ENCODE peak calls at places on chromosomes 13 and 19, in five cellular contexts. G is mucosa of descending colon; W is epithelial cell of esophagus; R is CD8-positive, alpha-beta T cell; Y is NCI-H1092. B is an unnamed sample.

GRCh38 chr13:99278199-99278598 is 20.0 kb upstream of the GPR18 start:
- DNase-seq in G (no peak), W (no peak), R (no peak), Y (no peak), B (no peak)

GRCh38 chr13:101930331-101930730 is 471.5 kb downstream of the FGF14 start:
- DNase-seq in G (no peak), W (no peak), R (no peak), Y (no peak), B (no peak)

GRCh38 chr13:113338451-113338850 is 25.5 kb downstream of the GRTP1 start:
- DNase-seq in G (no peak), W (no peak), R (no peak), Y (no peak), B (no peak)

GRCh38 chr13:104691765-104692164 is 1625.5 kb upstream of the SLC10A2 start:
- DNase-seq in G (no peak), W (no peak), R (no peak), Y (no peak), B (no peak)

GRCh38 chr19:7744871-7745270 is 2.5 kb downstream of the CD209 start:
- DNase-seq in G (no peak), W (no peak), R (no peak), Y (no peak), B (no peak)

GRCh38 chr13:39462456-39462855 is 140.5 kb downstream of the LHFPL6 start:
- DNase-seq in G (no peak), W (peak; percentile 27), R (no peak), Y (no peak), B (no peak)

GRCh38 chr13:77749481-77749880 is 52.0 kb downstream of the SLAIN1 start:
- DNase-seq in G (no peak), W (no peak), R (no peak), Y (no peak), B (no peak)

GRCh38 chr19:49567722-49568454 is 12.5 kb downstream of the NOSIP start:
- DNase-seq in G (peak; percentile 71), W (no peak), R (peak; percentile 75), Y (no peak), B (no peak)

GRCh38 chr13:43180837-43181236 is 157.5 kb downstream of the DNAJC15 start:
- DNase-seq in G (no peak), W (no peak), R (no peak), Y (no peak), B (no peak)

GRCh38 chr13:36431204-36432105 is 840 bp upstream of the CCNA1 start:
- DNase-seq in G (peak; percentile 46), W (peak; percentile 45), R (no peak), Y (no peak), B (peak; percentile 35)

GRCh38 chr19:35882074-35882832 is 13.9 kb downstream of the APLP1 start:
- DNase-seq in G (no peak), W (peak; percentile 83), R (no peak), Y (peak; percentile 49), B (peak; percentile 79)

GRCh38 chr19:29663861-29664752 is 1.2 kb upstream of the PLEKHF1 start:
- DNase-seq in G (peak; percentile 60), W (peak; percentile 93), R (no peak), Y (no peak), B (peak; percentile 89)

GRCh38 chr13:48501705-48502104 is 31.2 kb downstream of the RCBTB2 start:
- DNase-seq in G (no peak), W (peak; percentile 17), R (no peak), Y (no peak), B (no peak)

GRCh38 chr19:43476606-43477005 is 11.2 kb upstream of the LYPD3 start:
- DNase-seq in G (no peak), W (no peak), R (no peak), Y (no peak), B (no peak)

GRCh38 chr13:99218969-99219368 is 18.3 kb downstream of the UBAC2 start:
- DNase-seq in G (no peak), W (no peak), R (peak; percentile 68), Y (no peak), B (no peak)

B was measured in trophoblast cell.